ENCODE peak calls at places on chromosome 16, in six cellular contexts. One of them, this sample, is unnamed.

GRCh38 chr16:660459-661183 is 7.3 kb upstream of the RHOT2 start:
- DNase-seq in SHP77: peak; percentile 96
- DNase-seq in NCI-H2029 treated with DMSO at 0.1 percent for 48 hours: peak; percentile 48
- DNase-seq in substantia nigra: peak; percentile 79
- DNase-seq in EL: peak; percentile 82
- DNase-seq in AG10803: peak; percentile 83
- DNase-seq in this sample: peak; percentile 59

GRCh38 chr16:6081320-6081976 is 983.9 kb upstream of the EEF2KMT start:
- DNase-seq in SHP77: no peak
- DNase-seq in NCI-H2029 treated with DMSO at 0.1 percent for 48 hours: peak; percentile 44
- DNase-seq in substantia nigra: no peak
- DNase-seq in EL: no peak
- DNase-seq in AG10803: no peak
- DNase-seq in this sample: peak; percentile 8

GRCh38 chr16:77457046-77457445 is 22.2 kb upstream of the ADAMTS18 start:
- DNase-seq in SHP77: no peak
- DNase-seq in NCI-H2029 treated with DMSO at 0.1 percent for 48 hours: no peak
- DNase-seq in substantia nigra: no peak
- DNase-seq in EL: no peak
- DNase-seq in AG10803: no peak
- DNase-seq in this sample: no peak

GRCh38 chr16:46555981-46556380 is 65.2 kb downstream of the SHCBP1 start:
- DNase-seq in SHP77: no peak
- DNase-seq in NCI-H2029 treated with DMSO at 0.1 percent for 48 hours: no peak
- DNase-seq in substantia nigra: no peak
- DNase-seq in EL: peak; percentile 33
- DNase-seq in AG10803: peak; percentile 8
- DNase-seq in this sample: peak; percentile 57

GRCh38 chr16:66406534-66407368 is 20.3 kb upstream of the BEAN1 start:
- DNase-seq in SHP77: peak; percentile 65
- DNase-seq in NCI-H2029 treated with DMSO at 0.1 percent for 48 hours: peak; percentile 11
- DNase-seq in substantia nigra: peak; percentile 73
- DNase-seq in EL: peak; percentile 79
- DNase-seq in AG10803: peak; percentile 49
- DNase-seq in this sample: peak; percentile 89

GRCh38 chr16:4208529-4208835 is 33.4 kb downstream of the SRL start:
- DNase-seq in SHP77: no peak
- DNase-seq in NCI-H2029 treated with DMSO at 0.1 percent for 48 hours: no peak
- DNase-seq in substantia nigra: no peak
- DNase-seq in EL: no peak
- DNase-seq in AG10803: no peak
- DNase-seq in this sample: no peak

GRCh38 chr16:88454315-88455057 is 1.4 kb downstream of the ZFPM1 start:
- DNase-seq in SHP77: no peak
- DNase-seq in NCI-H2029 treated with DMSO at 0.1 percent for 48 hours: no peak
- DNase-seq in substantia nigra: no peak
- DNase-seq in EL: peak; percentile 34
- DNase-seq in AG10803: no peak
- DNase-seq in this sample: peak; percentile 30

GRCh38 chr16:64712027-64712426 is 409.8 kb downstream of the CDH11 start:
- DNase-seq in SHP77: no peak
- DNase-seq in NCI-H2029 treated with DMSO at 0.1 percent for 48 hours: no peak
- DNase-seq in substantia nigra: no peak
- DNase-seq in EL: no peak
- DNase-seq in AG10803: peak; percentile 5
- DNase-seq in this sample: no peak

GRCh38 chr16:495127-495748 is 32.3 kb upstream of the CAPN15 start:
- DNase-seq in SHP77: peak; percentile 47
- DNase-seq in NCI-H2029 treated with DMSO at 0.1 percent for 48 hours: no peak
- DNase-seq in substantia nigra: no peak
- DNase-seq in EL: peak; percentile 41
- DNase-seq in AG10803: peak; percentile 22
- DNase-seq in this sample: peak; percentile 58

GRCh38 chr16:71426069-71426879 is 15.6 kb downstream of the TLE7 start:
- DNase-seq in SHP77: no peak
- DNase-seq in NCI-H2029 treated with DMSO at 0.1 percent for 48 hours: no peak
- DNase-seq in substantia nigra: no peak
- DNase-seq in EL: peak; percentile 89
- DNase-seq in AG10803: peak; percentile 75
- DNase-seq in this sample: peak; percentile 70

GRCh38 chr16:57795431-57795878 is 6.8 kb downstream of the KIFC3 start:
- DNase-seq in SHP77: peak; percentile 66
- DNase-seq in NCI-H2029 treated with DMSO at 0.1 percent for 48 hours: no peak
- DNase-seq in substantia nigra: no peak
- DNase-seq in EL: peak; percentile 44
- DNase-seq in AG10803: peak; percentile 66
- DNase-seq in this sample: peak; percentile 59

GRCh38 chr16:51267676-51268075 is 116.6 kb upstream of the SALL1 start:
- DNase-seq in SHP77: no peak
- DNase-seq in NCI-H2029 treated with DMSO at 0.1 percent for 48 hours: no peak
- DNase-seq in substantia nigra: no peak
- DNase-seq in EL: no peak
- DNase-seq in AG10803: no peak
- DNase-seq in this sample: no peak

This sample was measured in GM23248.